ENCODE peak calls at places on chromosomes 2 and 18, in four cellular contexts. W, S, E and T are unnamed samples. For H3K27me3 and H3K4me1, the result is how much of the 10 kb centered on the place peaks cover.

GRCh38 chr18:60555629-60556028 is 183.1 kb upstream of the MC4R start:
- DNase-seq in W (no peak), S (no peak), E (no peak), T (no peak)

GRCh38 chr18:34223164-34223892 is 1.4 kb downstream of the NOL4 start:
- DNase-seq in S (no peak), E (no peak), W (peak), T (no peak)

GRCh38 chr18:65610939-65611338 is 139.9 kb upstream of the CDH7 start:
- DNase-seq in S (no peak), E (no peak), W (peak), T (no peak)

GRCh38 chr2:128585706-128586105 is 267.0 kb upstream of the HS6ST1 start:
- DNase-seq in E (no peak), S (no peak), W (no peak), T (no peak)

GRCh38 chr2:107002735-107003134 is 116.8 kb upstream of the ST6GAL2 start:
- DNase-seq in W (no peak), S (no peak), E (no peak), T (no peak)

GRCh38 chr2:208415897-208416296 is 9.3 kb downstream of the PTH2R start:
- DNase-seq in S (no peak), W (no peak), E (no peak), T (no peak)

GRCh38 chr2:49306925-49307324 is 152.6 kb upstream of the FSHR start:
- DNase-seq in W (no peak), S (no peak), E (no peak), T (no peak)

GRCh38 chr2:98293003-98293402 is 53.3 kb upstream of the CNGA3 start:
- DNase-seq in S (no peak), E (no peak), W (no peak), T (no peak)

DNA sequence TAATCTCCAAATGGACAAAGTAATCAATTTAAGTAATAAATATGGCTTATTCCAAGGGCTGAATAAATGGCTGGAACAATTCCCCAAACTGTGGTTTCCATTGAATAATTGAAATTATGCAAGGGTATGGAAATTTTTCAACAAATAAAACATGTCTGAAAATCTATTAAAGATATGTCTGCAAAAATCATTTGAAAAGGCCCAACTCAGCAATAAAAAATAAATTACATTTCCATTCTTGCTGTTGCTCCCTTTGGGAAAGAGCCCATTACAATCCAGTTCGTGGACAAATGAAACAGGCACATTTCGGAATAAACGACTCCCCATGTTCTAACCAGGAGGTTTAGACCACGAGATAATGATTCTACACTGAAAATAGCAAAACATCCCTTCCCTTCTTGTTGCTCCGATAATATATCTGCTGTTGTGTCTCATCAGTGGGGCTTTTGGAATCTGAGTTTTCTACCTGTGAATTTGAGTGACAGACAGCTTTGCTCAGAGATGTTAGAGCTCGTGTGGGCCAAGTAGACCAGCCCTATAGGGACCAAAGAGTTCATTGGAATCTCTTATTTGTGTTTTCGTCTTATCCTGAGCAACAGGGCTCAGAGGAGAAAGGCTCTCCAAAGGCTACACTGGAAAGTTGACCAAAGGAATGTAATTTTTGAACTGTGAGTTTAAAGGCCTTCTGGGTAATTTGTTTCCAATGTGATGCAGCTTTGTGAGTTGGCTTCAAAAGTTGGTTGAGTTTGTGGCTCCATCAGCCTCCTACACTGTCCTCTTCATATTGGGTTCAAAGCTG is 119.4 kb downstream of the ACTR3 start:
- DNase-seq in E (no peak), W (no peak), S (no peak), T (no peak)
- H3K27me3 ChIP-seq in E (under half), W (under half), S (under half), T (under half)

GRCh38 chr2:66696856-66697255 is 261.9 kb downstream of the MEIS1 start:
- DNase-seq in W (no peak), E (no peak), S (no peak), T (no peak)
- H3K4me1 ChIP-seq in W (under half), E (under half), S (under half), T (under half)

GRCh38 chr2:241289597-241289996 is 25.9 kb downstream of the HDLBP start:
- DNase-seq in S (no peak), W (no peak), E (no peak), T (no peak)

GRCh38 chr2:241289053-241289452 is 26.4 kb downstream of the HDLBP start:
- DNase-seq in S (no peak), W (no peak), E (no peak), T (no peak)

GRCh38 chr2:241288489-241288888 is 27.0 kb downstream of the HDLBP start:
- DNase-seq in S (no peak), E (no peak), W (no peak), T (no peak)

GRCh38 chr2:241291152-241291551 is 24.3 kb downstream of the HDLBP start:
- DNase-seq in S (no peak), E (no peak), W (no peak), T (no peak)

DNA sequence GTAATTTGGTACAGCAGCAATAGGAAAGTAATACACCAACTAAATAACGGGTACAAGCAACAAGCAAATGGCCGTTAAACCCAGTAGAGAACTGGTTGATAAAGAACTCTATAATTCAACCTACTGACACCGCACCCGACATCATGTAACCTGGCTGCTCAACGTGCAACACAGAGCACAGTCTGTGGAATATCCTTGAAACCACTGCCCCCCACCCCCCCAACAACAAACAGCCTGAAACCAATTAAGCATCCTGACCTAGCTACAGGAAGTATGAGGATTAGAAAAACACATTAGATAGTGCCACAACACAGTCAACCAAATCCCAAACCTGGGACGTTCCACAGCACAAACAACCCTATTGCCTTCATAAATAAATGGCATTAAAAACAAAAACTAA is 23.5 kb downstream of the HDLBP start:
- DNase-seq in W (no peak), E (no peak), S (no peak), T (no peak)
- H3K27me3 ChIP-seq in W (under half), E (under half), S (under half), T (under half)

GRCh38 chr2:45776160-45776955 is 124.9 kb downstream of the PRKCE start:
- DNase-seq in E (no peak), W (no peak), S (no peak), T (no peak)

GRCh38 chr2:45777996-45778719 is 126.7 kb downstream of the PRKCE start:
- DNase-seq in E (no peak), S (no peak), W (no peak), T (no peak)

GRCh38 chr2:45781464-45781811 is 130.0 kb downstream of the PRKCE start:
- DNase-seq in W (no peak), E (no peak), S (no peak), T (no peak)

GRCh38 chr2:45780541-45781463 is 129.3 kb downstream of the PRKCE start:
- DNase-seq in W (no peak), E (no peak), S (no peak), T (no peak)

DNA sequence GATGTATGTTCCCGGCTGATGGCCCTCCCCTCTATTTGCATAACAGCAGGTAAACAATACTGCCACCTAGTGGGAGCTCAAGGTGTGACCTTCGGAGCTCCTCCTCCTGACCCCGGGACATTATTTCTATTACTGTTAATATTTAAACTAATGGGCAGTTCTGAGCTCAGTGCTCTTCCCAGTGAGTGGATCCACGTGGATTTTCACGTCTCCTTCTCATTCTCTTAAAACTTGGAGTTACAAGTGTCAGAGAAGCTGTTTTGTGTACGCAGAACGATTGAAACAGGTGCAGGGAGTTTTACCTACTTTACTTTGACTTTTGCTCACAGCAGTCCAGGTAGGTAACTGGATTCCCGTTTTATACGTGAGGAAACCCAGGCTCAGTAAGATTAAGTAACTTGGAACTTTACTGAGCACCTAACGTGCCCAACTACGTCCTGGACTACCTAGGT is 127.3 kb downstream of the PRKCE start:
- DNase-seq in S (peak), E (peak), W (peak), T (peak)
- H3K4me1 ChIP-seq in S (under half), E (under half), W (under half), T (under half)

GRCh38 chr2:132909427-132909826 is 239.4 kb upstream of the LYPD1 start:
- DNase-seq in W (no peak), S (no peak), E (no peak), T (no peak)
- H3K27me3 ChIP-seq in W (under half), S (under half), E (under half), T (under half)